ENCODE peak calls at places on chromosome 4, in four cellular contexts. N is Peyer's patch, Y is fibroblast of lung, L is heart right ventricle. U is an unnamed sample.

GRCh38 chr4:118811008-118811764 is 24.7 kb downstream of the SEC24D start:
- DNase-seq in N (no peak), L (no peak), Y (peak; percentile 83), U (no peak)

GRCh38 chr4:75886104-75886503 is 16.1 kb downstream of the PPEF2 start:
- DNase-seq in L (no peak), Y (no peak), N (no peak), U (no peak)

GRCh38 chr4:56619160-56619559 is 61.9 kb downstream of the HOPX start:
- DNase-seq in L (no peak), N (no peak), Y (peak; percentile 48), U (no peak)

GRCh38 chr4:82905205-82905604 is 4.7 kb downstream of the THAP9 start:
- DNase-seq in Y (peak; percentile 65), N (no peak), L (no peak), U (no peak)

GRCh38 chr4:118086334-118086733 is 52.0 kb downstream of the NDST3 start:
- DNase-seq in Y (peak; percentile 54), N (no peak), L (no peak), U (no peak)

GRCh38 chr4:86247328-86247727 is 112.5 kb downstream of the MAPK10 start:
- DNase-seq in Y (peak; percentile 6), N (no peak), L (no peak), U (no peak)

GRCh38 chr4:85901500-85901899 is 426.6 kb downstream of the ARHGAP24 start:
- DNase-seq in L (no peak), Y (peak; percentile 4), N (no peak), U (no peak)

GRCh38 chr4:2247128-2248043 is 5.5 kb upstream of the HAUS3 start:
- DNase-seq in N (peak; percentile 10), L (no peak), Y (no peak), U (no peak)

GRCh38 chr4:128305942-128306341 is 18.3 kb upstream of the PGRMC2 start:
- DNase-seq in L (no peak), Y (no peak), N (no peak), U (no peak)

GRCh38 chr4:56060021-56060420 is 111.3 kb downstream of the CEP135 start:
- DNase-seq in L (no peak), Y (no peak), N (no peak), U (no peak)

GRCh38 chr4:159273126-159273438 is 170.2 kb downstream of the RAPGEF2 start:
- DNase-seq in L (peak; percentile 68), Y (peak; percentile 34), N (no peak), U (no peak)

GRCh38 chr4:98150092-98150761 is 7.0 kb upstream of the STPG2 start:
- DNase-seq in N (no peak), L (no peak), Y (peak; percentile 5), U (no peak)

GRCh38 chr4:147822128-147822527 is 90.2 kb downstream of the ARHGAP10 start:
- DNase-seq in Y (peak; percentile 72), L (peak; percentile 84), N (peak; percentile 29), U (no peak)

GRCh38 chr4:130053723-130054122 is 957.8 kb downstream of the C4orf33 start:
- DNase-seq in Y (no peak), N (no peak), L (no peak), U (no peak)

GRCh38 chr4:156778606-156779005 is 193.0 kb downstream of the PDGFC start:
- DNase-seq in L (no peak), N (no peak), Y (peak; percentile 69), U (no peak)

GRCh38 chr4:155944516-155944915 is 9.2 kb downstream of the CTSO start:
- DNase-seq in Y (peak; percentile 86), L (no peak), N (no peak), U (no peak)

GRCh38 chr4:186727149-186727976 is 3.7 kb upstream of the FAT1 start:
- DNase-seq in Y (peak; percentile 50), N (no peak), L (no peak), U (no peak)

GRCh38 chr4:144733566-144733965 is 87.6 kb downstream of the HHIP start:
- DNase-seq in L (no peak), N (no peak), Y (no peak), U (no peak)

GRCh38 chr4:115219315-115219840 is 106.0 kb upstream of the NDST4 start:
- DNase-seq in Y (no peak), N (no peak), L (no peak), U (no peak)

GRCh38 chr4:108690738-108691137 is 40.3 kb downstream of the OSTC start:
- DNase-seq in Y (no peak), L (no peak), N (no peak), U (no peak)

GRCh38 chr4:139223682-139224317 is 46.8 kb upstream of the ELF2 start:
- DNase-seq in N (no peak), L (peak; percentile 27), Y (peak; percentile 80), U (no peak)

GRCh38 chr4:164819366-164819765 is 57.6 kb upstream of the APELA start:
- DNase-seq in L (no peak), Y (no peak), N (no peak), U (no peak)

GRCh38 chr4:74311696-74312313 is 3.5 kb downstream of the EPGN start:
- DNase-seq in L (peak; percentile 36), N (no peak), Y (peak; percentile 51), U (no peak)

GRCh38 chr4:147354271-147354670 is 126.6 kb upstream of the EDNRA start:
- DNase-seq in Y (no peak), N (no peak), L (no peak), U (no peak)

GRCh38 chr4:140141196-140141845 is 12.7 kb downstream of the MAML3 start:
- DNase-seq in L (no peak), Y (no peak), N (no peak), U (no peak)

GRCh38 chr4:38178666-38178995 is 218.4 kb downstream of the PTTG2 start:
- DNase-seq in N (no peak), L (no peak), Y (no peak), U (no peak)

GRCh38 chr4:2292679-2293108 is 30.8 kb upstream of the MXD4 start:
- DNase-seq in N (no peak), L (no peak), Y (peak; percentile 71), U (peak; percentile 39)

GRCh38 chr4:182338731-182339130 is 95.5 kb downstream of the TENM3 start:
- DNase-seq in N (no peak), L (no peak), Y (peak; percentile 45), U (no peak)

GRCh38 chr4:152021788-152022438 is 261.1 kb upstream of the GATB start:
- DNase-seq in N (no peak), Y (no peak), L (peak; percentile 18), U (no peak)

GRCh38 chr4:143411527-143412480 is 75.1 kb downstream of the GAB1 start:
- DNase-seq in Y (peak; percentile 50), L (no peak), N (no peak), U (no peak)

GRCh38 chr4:98399915-98400314 is 138.7 kb downstream of the RAP1GDS1 start:
- DNase-seq in Y (no peak), L (no peak), N (no peak), U (no peak)

GRCh38 chr4:14241574-14241973 is 614.0 kb upstream of the BOD1L1 start:
- DNase-seq in N (no peak), L (no peak), Y (no peak), U (no peak)

GRCh38 chr4:73258668-73259551 is at the start of gene ANKRD17:
- DNase-seq in L (peak; percentile 93), Y (peak; percentile 92), N (peak; percentile 88), U (peak; percentile 96)

GRCh38 chr4:87232241-87232640 is 11.8 kb upstream of the KLHL8 start:
- DNase-seq in L (no peak), Y (no peak), N (no peak), U (no peak)

GRCh38 chr4:61149278-61149677 is 50.8 kb upstream of the ADGRL3 start:
- DNase-seq in N (no peak), Y (peak; percentile 19), L (no peak), U (no peak)

GRCh38 chr4:122874194-122874593 is 47.6 kb downstream of the FGF2 start:
- DNase-seq in L (no peak), N (no peak), Y (peak; percentile 88), U (no peak)

GRCh38 chr4:15240764-15241163 is 187.1 kb upstream of the C1QTNF7 start:
- DNase-seq in N (no peak), L (no peak), Y (peak; percentile 41), U (no peak)

GRCh38 chr4:102466298-102466697 is 34.9 kb upstream of the NFKB1 start:
- DNase-seq in N (no peak), Y (peak; percentile 27), L (no peak), U (no peak)

GRCh38 chr4:102474736-102475504 is 26.2 kb upstream of the NFKB1 start:
- DNase-seq in L (no peak), Y (no peak), N (no peak), U (no peak)

GRCh38 chr4:102472441-102473013 is 28.6 kb upstream of the NFKB1 start:
- DNase-seq in Y (no peak), L (no peak), N (no peak), U (no peak)

GRCh38 chr4:102473476-102473875 is 27.7 kb upstream of the NFKB1 start:
- DNase-seq in Y (no peak), N (no peak), L (no peak), U (no peak)

DNA sequence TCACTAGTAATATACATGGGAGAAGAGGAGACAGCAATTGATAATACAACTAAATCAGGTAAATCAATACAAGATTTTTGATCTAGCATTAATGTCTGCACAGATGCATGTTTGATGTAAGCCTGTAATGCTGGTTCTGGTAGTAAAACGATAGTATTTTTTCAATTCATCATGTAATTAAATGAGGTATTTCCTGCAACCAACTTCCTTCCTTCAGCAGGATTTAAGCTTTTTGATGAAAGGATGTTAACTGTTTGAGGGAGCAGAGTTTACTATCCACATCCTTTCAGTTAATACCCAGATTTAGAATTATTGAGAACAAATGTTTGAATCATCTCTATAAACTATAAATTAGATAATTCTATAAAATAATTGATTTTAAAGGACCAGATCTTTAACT is 31.4 kb upstream of the NFKB1 start:
- DNase-seq in L (no peak), Y (no peak), N (no peak), U (no peak)
- TF ChIP-seq CTCF in L (no peak), Y (no peak), N (no peak), U (no peak)

GRCh38 chr4:5708171-5708828 is at the start of gene EVC2:
- DNase-seq in Y (peak; percentile 67), L (peak; percentile 72), N (peak; percentile 34), U (peak; percentile 61)
- TF ChIP-seq CTCF in Y (no peak), L (no peak), N (no peak), U (no peak)

GRCh38 chr4:166421556-166422156 is 548.6 kb downstream of the TLL1 start:
- DNase-seq in N (no peak), L (no peak), Y (peak; percentile 88), U (no peak)
- TF ChIP-seq CTCF in N (no peak), L (no peak), Y (no peak), U (no peak)

GRCh38 chr4:7186081-7186480 is 6.3 kb upstream of the SORCS2 start:
- DNase-seq in L (no peak), Y (no peak), N (no peak), U (no peak)
- TF ChIP-seq CTCF in L (peak; percentile 32), Y (peak; percentile 27), N (peak; percentile 42), U (no peak)

GRCh38 chr4:9143421-9144080 is 26.7 kb upstream of the FAM90A26 start:
- DNase-seq in L (no peak), N (no peak), Y (no peak), U (no peak)
- TF ChIP-seq CTCF in L (no peak), N (no peak), Y (no peak), U (no peak)

GRCh38 chr4:4761128-4761991 is 98.1 kb upstream of the MSX1 start:
- DNase-seq in N (no peak), L (no peak), Y (no peak), U (no peak)
- TF ChIP-seq CTCF in N (no peak), L (peak; percentile 8), Y (peak; percentile 28), U (no peak)

U was measured in mesothelial cell of epicardium.